ENCODE peak calls at places on chromosome X, in six cellular contexts. U, C, D, Z, J and P are unnamed samples.
A peak's percentile ranks its signal among the peaks of the same experiment; 100 is the strongest.

GRCh38 chrX:149830192-149830873 is 48.6 kb downstream of the MAGEA9 start:
- DNase-seq in U (no peak), D (no peak), Z (no peak), C (no peak), J (no peak), P (no peak)

GRCh38 chrX:3713937-3714434 is 537 bp upstream of the PRKX start:
- DNase-seq in C (no peak), U (no peak), J (no peak), Z (no peak), D (no peak), P (no peak)

GRCh38 chrX:111431007-111431406 is 19.0 kb upstream of the DCX start:
- DNase-seq in Z (no peak), C (no peak), U (no peak), J (no peak), D (no peak), P (no peak)

GRCh38 chrX:133482345-133483041 is 67.2 kb upstream of the GPC4 start:
- DNase-seq in Z (no peak), D (no peak), U (no peak), C (no peak), J (no peak), P (no peak)

GRCh38 chrX:67351411-67351810 is 192.4 kb upstream of the AR start:
- DNase-seq in C (no peak), D (no peak), Z (no peak), U (no peak), J (no peak), P (no peak)

GRCh38 chrX:153981771-153982533 is 9.4 kb downstream of the TMEM187 start:
- DNase-seq in Z (peak; percentile 69), J (no peak), C (peak; percentile 89), U (peak; percentile 46), D (no peak), P (peak; percentile 54)

GRCh38 chrX:1481636-1482529 is 29.2 kb upstream of the ASMTL start:
- DNase-seq in C (peak; percentile 90), U (no peak), J (peak; percentile 49), Z (peak; percentile 71), D (peak; percentile 71), P (peak; percentile 91)

GRCh38 chrX:17744896-17745523 is 7.7 kb downstream of the SCML1 start:
- DNase-seq in J (no peak), U (no peak), D (no peak), C (no peak), Z (no peak), P (no peak)

GRCh38 chrX:2989565-2989964 is 16.8 kb upstream of the ARSH start:
- DNase-seq in Z (no peak), C (no peak), J (no peak), U (no peak), D (no peak), P (no peak)

GRCh38 chrX:129957241-129958099 is 25.0 kb upstream of the BCORL1 start:
- DNase-seq in Z (peak; percentile 67), U (no peak), C (peak; percentile 95), D (peak; percentile 84), J (peak; percentile 69), P (peak; percentile 89)

GRCh38 chrX:137427061-137427778 is 138.7 kb upstream of the ZIC3 start:
- DNase-seq in U (no peak), Z (no peak), C (no peak), J (no peak), D (no peak), P (no peak)

GRCh38 chrX:137430301-137430700 is 135.6 kb upstream of the ZIC3 start:
- DNase-seq in C (no peak), D (no peak), J (no peak), Z (no peak), U (no peak), P (no peak)

GRCh38 chrX:137427813-137428212 is 138.1 kb upstream of the ZIC3 start:
- DNase-seq in J (no peak), U (no peak), D (peak; percentile 2), Z (no peak), C (no peak), P (no peak)

GRCh38 chrX:137428251-137428661 is 137.7 kb upstream of the ZIC3 start:
- DNase-seq in C (no peak), Z (no peak), D (peak; percentile 19), J (no peak), U (no peak), P (no peak)

GRCh38 chrX:137428777-137429564 is 137.0 kb upstream of the ZIC3 start:
- DNase-seq in J (no peak), D (no peak), C (no peak), U (no peak), Z (no peak), P (no peak)
- TF ChIP-seq CTCF in J (no peak), D (no peak), C (no peak), U (no peak), Z (no peak), P (no peak)

GRCh38 chrX:54745676-54746075 is 52.4 kb downstream of the ITIH6 start:
- DNase-seq in D (no peak), U (no peak), Z (no peak), J (no peak), C (no peak), P (no peak)
- TF ChIP-seq POLR2A in D (no peak), U (no peak), Z (no peak), J (no peak), C (no peak), P (no peak)

DNA sequence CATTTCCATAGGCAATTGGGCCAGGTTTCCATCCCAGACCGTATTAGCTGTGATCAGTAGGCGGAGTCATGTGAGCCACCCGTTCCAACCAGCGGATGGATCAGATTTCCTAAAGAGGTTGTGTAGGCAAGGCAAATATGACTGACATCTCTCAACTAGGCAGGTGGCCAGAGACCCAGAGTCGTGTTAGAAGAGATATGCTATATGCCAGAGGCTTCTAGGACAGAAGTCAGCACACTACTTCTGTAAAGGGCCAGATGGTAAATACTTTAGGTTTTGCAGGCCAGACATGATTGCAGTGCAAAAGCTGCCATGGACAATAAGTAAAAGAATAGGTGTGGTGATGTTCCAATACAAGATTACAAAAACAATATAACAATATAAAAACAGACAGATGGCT is 788.4 kb downstream of the RPA4 start:
- DNase-seq in Z (no peak), D (no peak), J (no peak), C (no peak), U (no peak), P (no peak)
- H3K4me3 ChIP-seq in Z (no peak overlapping the region), D (no peak overlapping the region), J (no peak overlapping the region), C (no peak overlapping the region), U (no peak overlapping the region), P (no peak overlapping the region)

DNA sequence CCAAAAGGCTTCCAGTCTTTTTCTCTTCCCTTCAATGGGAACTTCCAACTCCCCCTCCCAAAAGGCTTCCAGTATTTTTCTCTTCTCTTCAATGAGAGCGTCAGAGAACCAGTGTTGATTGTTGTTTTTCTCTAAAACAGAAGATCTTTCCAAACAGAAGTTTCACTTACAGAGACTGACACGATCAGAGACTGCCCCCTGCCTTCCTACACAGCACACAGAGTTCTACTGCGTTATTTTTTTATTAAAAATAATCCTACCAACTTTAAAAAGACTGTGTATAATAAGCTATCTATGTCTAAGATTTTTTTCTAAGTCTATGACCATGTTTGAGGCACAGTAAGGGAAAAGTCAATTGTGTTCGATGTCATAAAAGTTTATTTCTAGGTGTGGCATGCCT is 3.5 kb upstream of the HTR2C start:
- DNase-seq in Z (no peak), U (no peak), D (no peak), C (no peak), J (no peak), P (no peak)
- TF ChIP-seq CTCF in Z (no peak), U (no peak), D (no peak), C (no peak), J (no peak), P (no peak)

DNA sequence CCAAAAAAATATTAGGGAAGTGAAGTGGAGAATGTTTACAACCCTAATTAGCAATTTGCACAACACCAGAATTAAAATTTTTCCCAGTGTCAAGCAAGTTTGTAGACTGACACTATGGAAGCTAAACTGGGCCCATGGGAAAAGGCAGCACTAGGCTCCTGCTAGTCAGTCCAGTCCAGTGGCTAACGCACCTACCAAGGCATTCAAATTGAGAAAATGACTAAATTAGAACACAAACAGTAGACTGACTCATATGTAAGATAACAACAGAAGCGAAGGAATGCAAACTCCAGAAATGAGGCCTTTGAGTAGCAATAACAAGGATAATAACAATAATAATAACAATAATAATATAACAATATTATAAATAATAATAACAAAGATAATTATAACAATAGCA is 90.7 kb downstream of the GRIA3 start:
- DNase-seq in J (no peak), Z (no peak), D (no peak), C (no peak), U (no peak), P (no peak)
- TF ChIP-seq POLR2A in J (no peak), Z (no peak), D (no peak), C (no peak), U (no peak), P (no peak)

GRCh38 chrX:40173662-40174593 is 76.2 kb upstream of the BCOR start:
- DNase-seq in Z (peak; percentile 73), C (peak; percentile 80), D (no peak), U (no peak), J (peak; percentile 62), P (no peak)
- H3K4me3 ChIP-seq in Z (no peak overlapping the region), C (peak overlapping the region; percentile 57), D (no peak overlapping the region), U (peak overlapping the region; percentile 55), J (peak overlapping the region; percentile 72), P (no peak overlapping the region)

DNA sequence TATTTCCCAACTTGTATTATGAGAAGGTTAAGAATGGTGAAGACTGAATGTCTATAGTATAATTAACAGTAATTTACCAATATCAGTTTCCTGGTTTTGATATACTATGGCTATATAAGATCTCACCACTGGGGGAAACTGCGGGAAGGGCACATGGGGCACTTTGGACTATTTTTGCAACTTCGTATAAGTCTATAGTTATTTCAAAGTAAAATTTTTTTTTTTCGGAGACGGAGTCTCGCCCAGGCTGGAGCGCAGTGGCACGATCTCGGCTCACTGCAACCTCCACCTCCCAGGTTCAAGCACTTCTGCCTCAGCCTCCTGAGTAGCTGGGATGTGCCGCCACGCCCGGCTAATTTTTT is 46.1 kb downstream of the CXorf58 start:
- DNase-seq in U (no peak), C (no peak), J (no peak), D (no peak), Z (no peak), P (no peak)
- TF ChIP-seq CTCF in U (no peak), C (no peak), J (no peak), D (no peak), Z (no peak), P (no peak)